ENCODE peak calls at places on chromosome 20, in seven cellular contexts. Y is left lung; K is heart left ventricle; Q is aorta; H is CD4-positive, CD25-positive, alpha-beta regulatory T cell; J is esophagus muscularis mucosa; L is pancreas. I is an unnamed sample.

GRCh38 chr20:43507150-43508080 is at the start of gene L3MBTL1:
- DNase-seq in J (no peak), K (peak; percentile 42), H (no peak), Y (peak; percentile 90), L (peak; percentile 55), Q (peak; percentile 81), I (no peak)

GRCh38 chr20:14817121-14817520 is 479.7 kb upstream of the FLRT3 start:
- DNase-seq in J (no peak), K (no peak), L (no peak), Y (no peak), H (no peak), Q (no peak), I (no peak)

GRCh38 chr20:2745936-2746635 is 53.5 kb downstream of the EBF4 start:
- DNase-seq in Y (no peak), H (no peak), J (peak; percentile 86), K (no peak), Q (no peak), L (no peak), I (no peak)

GRCh38 chr20:54208492-54209044 is 681 bp downstream of the PFDN4 start:
- DNase-seq in H (peak; percentile 53), Y (no peak), Q (no peak), K (no peak), L (no peak), J (peak; percentile 87), I (no peak)

GRCh38 chr20:44695295-44696230 is 19.6 kb upstream of the CCN5 start:
- DNase-seq in H (no peak), J (no peak), Q (no peak), Y (no peak), K (no peak), L (no peak), I (no peak)

GRCh38 chr20:45467861-45468260 is 1.7 kb upstream of the WFDC2 start:
- DNase-seq in H (no peak), K (no peak), L (no peak), J (no peak), Y (no peak), Q (no peak), I (no peak)

GRCh38 chr20:53660078-53660909 is 66.7 kb upstream of the ZNF217 start:
- DNase-seq in L (no peak), J (no peak), Q (no peak), H (peak; percentile 64), K (peak; percentile 30), Y (peak; percentile 82), I (peak; percentile 47)

GRCh38 chr20:38941726-38942389 is 15.6 kb downstream of the FAM83D start:
- DNase-seq in H (no peak), L (no peak), K (no peak), Q (no peak), J (no peak), Y (no peak), I (no peak)

GRCh38 chr20:50478162-50479036 is 31.8 kb upstream of the PTPN1 start:
- DNase-seq in J (peak; percentile 93), L (peak; percentile 70), Q (peak; percentile 86), K (peak; percentile 63), Y (peak; percentile 88), H (peak; percentile 86), I (peak; percentile 48)

GRCh38 chr20:59737073-59737691 is 132.8 kb downstream of the PHACTR3 start:
- DNase-seq in Y (no peak), L (no peak), J (no peak), Q (peak; percentile 32), H (no peak), K (no peak), I (no peak)

GRCh38 chr20:32772046-32772445 is 9.9 kb downstream of the DNMT3B start:
- DNase-seq in Y (no peak), H (no peak), J (no peak), Q (no peak), L (no peak), K (no peak), I (no peak)
- H3K27ac ChIP-seq in Y (no peak overlapping the region), H (no peak overlapping the region), J (no peak overlapping the region), Q (no peak overlapping the region), L (no peak overlapping the region), K (no peak overlapping the region), I (no peak overlapping the region)

DNA sequence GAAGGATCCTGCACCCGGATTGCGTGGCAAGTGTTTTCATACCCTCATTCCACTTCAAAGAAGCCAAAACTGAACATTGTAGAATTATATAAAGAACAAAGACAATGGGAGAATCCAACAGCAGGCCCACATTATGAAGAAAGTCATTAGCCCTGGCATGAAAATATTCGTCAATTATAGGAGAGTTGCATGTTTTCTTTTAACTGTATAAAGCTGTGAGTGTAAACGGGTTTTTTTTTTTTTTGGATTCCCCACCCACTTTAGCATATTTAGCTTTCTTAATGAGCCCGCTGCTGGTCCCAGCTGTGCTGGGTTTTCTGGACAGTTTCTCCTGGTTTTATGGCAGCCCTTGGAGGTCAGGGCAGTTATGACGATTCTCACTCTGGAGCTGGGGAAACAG is 23.9 kb upstream of the SULF2 start:
- DNase-seq in Y (no peak), J (no peak), L (no peak), K (no peak), H (no peak), Q (no peak), I (no peak)
- H3K27ac ChIP-seq in Y (no peak overlapping the region), J (no peak overlapping the region), L (no peak overlapping the region), K (no peak overlapping the region), H (no peak overlapping the region), Q (no peak overlapping the region), I (no peak overlapping the region)

GRCh38 chr20:36860811-36861624 is 14.9 kb upstream of the TLDC2 start:
- DNase-seq in J (no peak), H (no peak), K (no peak), Q (no peak), Y (no peak), L (no peak), I (no peak)

GRCh38 chr20:36861625-36861874 is 14.4 kb upstream of the TLDC2 start:
- DNase-seq in Y (no peak), Q (no peak), H (no peak), J (no peak), L (no peak), K (no peak), I (no peak)

GRCh38 chr20:36865076-36865860 is 10.7 kb upstream of the TLDC2 start:
- DNase-seq in K (no peak), Q (no peak), J (no peak), L (no peak), Y (no peak), H (no peak), I (no peak)

GRCh38 chr20:36861875-36862801 is 13.8 kb upstream of the TLDC2 start:
- DNase-seq in L (no peak), Q (peak; percentile 91), H (no peak), Y (peak; percentile 78), J (peak; percentile 98), K (peak; percentile 89), I (peak; percentile 90)

DNA sequence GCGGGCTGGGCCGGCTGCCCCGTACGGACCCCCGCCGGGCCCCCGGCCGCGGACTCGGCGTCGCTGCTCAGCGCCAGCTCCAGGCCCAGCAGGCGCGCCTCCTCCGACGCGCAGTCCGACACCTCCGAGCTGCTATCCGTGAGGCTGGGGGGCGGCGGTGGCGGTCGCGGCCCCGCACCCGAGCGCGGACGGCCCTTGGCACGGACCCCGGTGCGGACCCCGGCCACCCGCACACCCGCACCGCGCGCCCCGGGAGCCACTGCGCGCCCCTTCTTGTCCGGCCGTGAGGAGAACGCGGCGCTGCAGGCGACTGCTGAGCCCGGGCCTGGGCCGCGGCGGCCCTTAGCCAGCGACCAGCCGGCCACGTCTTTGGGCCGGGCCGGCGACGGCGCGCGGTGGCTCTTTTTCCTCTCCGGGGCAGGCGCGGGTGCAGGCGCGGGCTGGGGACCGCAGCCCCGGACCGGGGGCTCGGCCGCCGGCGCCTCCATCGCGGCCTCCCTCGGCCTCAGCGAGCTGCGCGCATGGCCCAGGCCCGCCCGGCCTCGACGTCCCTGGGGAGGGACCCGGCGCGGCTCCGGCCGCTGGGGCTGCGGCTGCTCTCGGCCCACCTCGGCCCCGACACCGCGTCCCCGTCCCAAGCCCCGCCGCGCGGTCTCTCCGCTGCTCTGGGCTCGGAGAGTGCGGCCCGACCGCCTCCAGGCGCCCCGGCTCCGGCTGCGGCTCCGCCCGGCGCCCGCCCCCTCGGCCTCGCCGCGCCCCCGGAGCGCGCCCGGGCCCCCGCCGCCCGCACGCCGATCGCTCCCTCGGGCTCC is 12.9 kb upstream of the TLDC2 start:
- DNase-seq in Q (no peak), H (no peak), L (no peak), Y (peak; percentile 84), K (no peak), J (no peak), I (no peak)
- H3K27ac ChIP-seq in Q (peak overlapping the region; percentile 55), H (no peak overlapping the region), L (no peak overlapping the region), Y (peak overlapping the region; percentile 70), K (peak overlapping the region; percentile 97), J (peak overlapping the region; percentile 94), I (peak overlapping the region; percentile 96)

GRCh38 chr20:36957875-36958667 is 6.6 kb upstream of the SAMHD1 start:
- DNase-seq in H (no peak), Y (no peak), J (no peak), L (no peak), Q (peak; percentile 21), K (no peak), I (no peak)

GRCh38 chr20:36951198-36951976 is at the start of gene SAMHD1:
- DNase-seq in J (peak; percentile 99), L (peak; percentile 99), K (peak; percentile 97), H (peak; percentile 94), Y (peak; percentile 100), Q (peak; percentile 98), I (peak; percentile 96)

GRCh38 chr20:36950432-36951197 is 893 bp downstream of the SAMHD1 start:
- DNase-seq in L (peak; percentile 23), H (peak; percentile 57), Y (peak; percentile 80), Q (peak; percentile 79), K (no peak), J (no peak), I (peak; percentile 33)

GRCh38 chr20:36956674-36957073 is 5.2 kb upstream of the SAMHD1 start:
- DNase-seq in Q (peak; percentile 10), J (no peak), K (no peak), L (no peak), H (no peak), Y (no peak), I (no peak)

GRCh38 chr20:36951977-36952738 is 650 bp upstream of the SAMHD1 start:
- DNase-seq in K (no peak), L (peak; percentile 63), Q (no peak), Y (no peak), J (no peak), H (no peak), I (no peak)
- H3K27ac ChIP-seq in K (peak overlapping the region; percentile 96), L (peak overlapping the region; percentile 89), Q (peak overlapping the region; percentile 58), Y (peak overlapping the region; percentile 97), J (peak overlapping the region; percentile 95), H (peak overlapping the region; percentile 95), I (peak overlapping the region; percentile 89)

DNA sequence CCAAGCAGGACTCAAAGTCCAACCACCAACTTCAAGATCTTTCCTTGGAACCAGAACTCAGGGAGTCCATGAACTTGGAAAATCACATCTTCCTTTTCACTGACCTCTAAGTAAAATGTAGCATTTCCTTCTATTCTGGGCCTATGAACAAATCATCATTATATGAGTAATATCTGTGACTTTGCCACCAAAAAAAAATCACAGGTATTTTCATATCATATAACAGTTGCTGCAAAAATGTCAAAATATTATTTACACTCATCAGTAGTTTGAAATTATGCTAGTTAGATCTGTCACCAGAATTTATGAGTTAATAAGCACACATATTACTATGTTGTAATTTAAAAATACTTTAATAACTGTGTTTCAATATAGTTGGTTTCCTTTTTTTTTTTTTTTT is 27.3 kb upstream of the TLDC2 start:
- DNase-seq in L (no peak), J (no peak), Q (no peak), H (no peak), Y (no peak), K (no peak), I (no peak)
- H3K27ac ChIP-seq in L (peak overlapping the region; percentile 39), J (peak overlapping the region; percentile 90), Q (peak overlapping the region; percentile 75), H (no peak overlapping the region), Y (peak overlapping the region; percentile 39), K (peak overlapping the region; percentile 93), I (peak overlapping the region; percentile 95)

GRCh38 chr20:57000441-57000968 is 265.9 kb downstream of the BMP7 start:
- DNase-seq in Y (no peak), H (no peak), Q (no peak), J (no peak), K (no peak), L (no peak), I (no peak)
- H3K27ac ChIP-seq in Y (no peak overlapping the region), H (no peak overlapping the region), Q (no peak overlapping the region), J (no peak overlapping the region), K (no peak overlapping the region), L (no peak overlapping the region), I (no peak overlapping the region)

I was measured in uterus.